ENCODE peak calls at places on chromosome 17, in ten cellular contexts. O is fibroblast of pulmonary artery, R is A549, C is Caco-2, Z is fibroblast of the aortic adventitia, N is ascending aorta, H is neural progenitor cell, D is AG04449, E is HFF-Myc, I is AG10803. T is an unnamed sample.

GRCh38 chr17:81251091-81251942 is 12.2 kb downstream of the NDUFAF8 start:
- DNase-seq in O (no peak), R (no peak), C (no peak), Z (no peak), N (no peak), H (no peak), D (no peak), E (no peak), I (no peak), T (no peak)

GRCh38 chr17:82424001-82424862 is 5.8 kb upstream of the OGFOD3 start:
- DNase-seq in O (peak), R (peak), C (no peak), Z (peak), N (no peak), H (peak), D (no peak), E (no peak), I (peak), T (no peak)

GRCh38 chr17:8793649-8794048 is 5.5 kb downstream of the MFSD6L start:
- DNase-seq in O (no peak), R (no peak), C (no peak), Z (no peak), N (no peak), H (no peak), D (no peak), E (no peak), I (no peak), T (no peak)

GRCh38 chr17:70060415-70060814 is 14.6 kb upstream of the KCNJ16 start:
- DNase-seq in O (peak), R (no peak), C (no peak), Z (peak), N (no peak), H (no peak), D (no peak), E (peak), I (peak), T (peak)

GRCh38 chr17:59357929-59358328 is 26.5 kb downstream of the YPEL2 start:
- DNase-seq in O (peak), R (no peak), C (no peak), Z (peak), N (no peak), H (no peak), D (no peak), E (no peak), I (peak), T (no peak)

GRCh38 chr17:57034807-57035754 is 50.0 kb upstream of the AKAP1 start:
- DNase-seq in O (no peak), R (no peak), C (no peak), Z (no peak), N (no peak), H (no peak), D (no peak), E (no peak), I (no peak), T (no peak)

GRCh38 chr17:3639981-3640596 is 3.5 kb downstream of the CTNS start:
- DNase-seq in O (peak), R (no peak), C (no peak), Z (peak), N (no peak), H (peak), D (peak), E (peak), I (peak), T (no peak)

GRCh38 chr17:61970030-61970429 is 42.2 kb upstream of the INTS2 start:
- DNase-seq in O (peak), R (no peak), C (no peak), Z (no peak), N (no peak), H (no peak), D (no peak), E (no peak), I (no peak), T (no peak)

GRCh38 chr17:47257651-47258339 is 4.2 kb downstream of the ITGB3 start:
- DNase-seq in O (peak), R (no peak), C (no peak), Z (peak), N (no peak), H (no peak), D (no peak), E (no peak), I (peak), T (peak)

GRCh38 chr17:68676856-68677255 is 75.7 kb upstream of the FAM20A start:
- DNase-seq in O (no peak), R (no peak), C (no peak), Z (no peak), N (no peak), H (no peak), D (no peak), E (no peak), I (no peak), T (no peak)

GRCh38 chr17:77049440-77049839 is 91.3 kb upstream of the SEC14L1 start:
- DNase-seq in O (no peak), R (no peak), C (no peak), Z (no peak), N (no peak), H (no peak), D (no peak), E (peak), I (no peak), T (no peak)

GRCh38 chr17:19389386-19389785 is 2.4 kb upstream of the MFAP4 start:
- DNase-seq in O (no peak), R (no peak), C (no peak), Z (no peak), N (no peak), H (no peak), D (no peak), E (no peak), I (no peak), T (no peak)

GRCh38 chr17:79192503-79193500 is 118.2 kb downstream of the ENGASE start:
- DNase-seq in O (peak), R (no peak), C (no peak), Z (peak), N (no peak), H (peak), D (no peak), E (no peak), I (peak), T (peak)

GRCh38 chr17:5758651-5759050 is 174.3 kb upstream of the NLRP1 start:
- DNase-seq in O (peak), R (peak), C (peak), Z (peak), N (no peak), H (peak), D (no peak), E (no peak), I (peak), T (no peak)

GRCh38 chr17:50618300-50618699 is 16.4 kb upstream of the ABCC3 start:
- DNase-seq in O (peak), R (no peak), C (no peak), Z (no peak), N (no peak), H (no peak), D (no peak), E (no peak), I (peak), T (no peak)

GRCh38 chr17:44308865-44309264 is 464 bp downstream of the RUNDC3A start:
- DNase-seq in O (no peak), R (no peak), C (no peak), Z (no peak), N (no peak), H (no peak), D (no peak), E (no peak), I (no peak), T (no peak)

GRCh38 chr17:80345321-80345720 is 69.6 kb upstream of the ENDOV start:
- DNase-seq in O (no peak), R (no peak), C (no peak), Z (no peak), N (no peak), H (no peak), D (no peak), E (no peak), I (no peak), T (no peak)

GRCh38 chr17:68580236-68580903 is 20.8 kb downstream of the FAM20A start:
- DNase-seq in O (peak), R (no peak), C (no peak), Z (peak), N (no peak), H (no peak), D (no peak), E (peak), I (peak), T (no peak)

GRCh38 chr17:3026125-3026855 is 37.1 kb downstream of the OR1D5 start:
- DNase-seq in O (no peak), R (no peak), C (peak), Z (no peak), N (no peak), H (no peak), D (no peak), E (no peak), I (no peak), T (no peak)

GRCh38 chr17:46942441-46943217 is 19.7 kb downstream of the GOSR2 start:
- DNase-seq in O (peak), R (peak), C (peak), Z (peak), N (no peak), H (peak), D (no peak), E (peak), I (peak), T (peak)

GRCh38 chr17:7580631-7581554 is 1.5 kb downstream of the CD68 start:
- DNase-seq in O (no peak), R (no peak), C (no peak), Z (no peak), N (no peak), H (no peak), D (no peak), E (no peak), I (no peak), T (no peak)

GRCh38 chr17:11005940-11006339 is 168.1 kb upstream of the PIRT start:
- DNase-seq in O (no peak), R (no peak), C (no peak), Z (no peak), N (no peak), H (no peak), D (no peak), E (no peak), I (no peak), T (no peak)

GRCh38 chr17:29495011-29495410 is 71.8 kb downstream of the ABHD15 start:
- DNase-seq in O (peak), R (no peak), C (no peak), Z (peak), N (no peak), H (no peak), D (peak), E (no peak), I (peak), T (no peak)

GRCh38 chr17:68973098-68973929 is 18.1 kb upstream of the ABCA8 start:
- DNase-seq in O (peak), R (no peak), C (no peak), Z (peak), N (no peak), H (no peak), D (no peak), E (no peak), I (no peak), T (no peak)

GRCh38 chr17:82202981-82203380 is 9.7 kb downstream of the CCDC57 start:
- DNase-seq in O (no peak), R (no peak), C (no peak), Z (no peak), N (no peak), H (no peak), D (no peak), E (no peak), I (no peak), T (no peak)

GRCh38 chr17:72588961-72589360 is 468.1 kb downstream of the SOX9 start:
- DNase-seq in O (no peak), R (peak), C (peak), Z (no peak), N (no peak), H (no peak), D (no peak), E (no peak), I (no peak), T (no peak)
- H3K4me3 ChIP-seq in O (no peak), R (peak), C (peak), Z (no peak), N (no peak), H (no peak), D (no peak), E (no peak), I (no peak), T (peak)

DNA sequence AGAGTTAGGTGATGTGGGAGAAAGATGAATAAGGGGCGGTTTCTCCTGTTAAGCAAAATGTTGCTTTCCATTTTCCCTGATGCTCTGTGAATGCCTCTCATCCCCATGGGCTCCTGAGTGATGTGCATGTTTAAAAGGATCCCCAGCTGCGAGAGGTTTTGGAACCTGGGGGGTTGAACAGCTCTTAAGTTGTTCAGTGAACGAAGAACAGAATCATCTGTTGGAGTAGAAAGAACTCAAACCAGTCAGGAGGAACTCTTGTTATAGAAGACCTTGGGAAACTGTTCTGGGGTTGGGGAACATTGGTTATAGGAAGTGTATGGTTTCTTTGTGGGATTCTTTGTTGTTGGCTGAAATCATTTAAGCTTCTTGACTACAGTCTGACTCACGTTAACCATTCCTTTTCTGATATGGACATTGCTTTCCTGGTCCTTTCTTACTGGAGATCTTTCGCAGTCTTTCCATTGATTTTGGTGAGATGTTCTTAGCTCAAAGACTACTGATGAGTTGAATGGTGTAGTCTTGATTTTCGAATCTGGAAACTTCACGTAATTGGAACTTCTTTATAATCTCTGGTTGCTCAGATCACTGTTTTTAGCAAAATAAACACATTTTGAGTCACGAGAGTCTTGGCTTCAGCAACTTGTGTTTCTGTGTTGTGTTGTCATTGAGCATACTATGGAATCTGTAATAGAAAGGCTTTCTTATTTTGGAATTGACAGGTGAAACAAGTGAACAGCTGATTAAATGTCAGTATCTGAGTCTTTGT is 1.3 kb downstream of the UNK start:
- DNase-seq in O (peak), R (no peak), C (no peak), Z (peak), N (no peak), H (no peak), D (no peak), E (no peak), I (peak), T (no peak)
- TF ChIP-seq CTCF in O (no peak), R (no peak), C (no peak), Z (no peak), N (no peak), H (no peak), D (no peak), E (no peak), I (no peak), T (no peak)

GRCh38 chr17:38315497-38315896 is 18.5 kb downstream of the MRPL45 start:
- DNase-seq in O (no peak), R (no peak), C (no peak), Z (no peak), N (no peak), H (no peak), D (no peak), E (no peak), I (no peak), T (no peak)

GRCh38 chr17:38322897-38323296 is 20.9 kb downstream of the GPR179 start:
- DNase-seq in O (no peak), R (no peak), C (no peak), Z (no peak), N (no peak), H (no peak), D (no peak), E (no peak), I (no peak), T (no peak)

GRCh38 chr17:38322156-38322779 is 21.5 kb downstream of the GPR179 start:
- DNase-seq in O (peak), R (peak), C (peak), Z (peak), N (no peak), H (peak), D (no peak), E (no peak), I (peak), T (peak)

GRCh38 chr17:38320482-38320881 is 23.3 kb downstream of the GPR179 start:
- DNase-seq in O (no peak), R (no peak), C (peak), Z (no peak), N (no peak), H (no peak), D (no peak), E (no peak), I (no peak), T (no peak)

GRCh38 chr17:38317081-38317480 is 20.1 kb downstream of the MRPL45 start:
- DNase-seq in O (no peak), R (no peak), C (no peak), Z (no peak), N (no peak), H (no peak), D (no peak), E (no peak), I (no peak), T (no peak)
- H3K4me3 ChIP-seq in O (no peak), R (no peak), C (no peak), Z (no peak), N (no peak), H (no peak), D (no peak), E (no peak), I (no peak), T (no peak)

DNA sequence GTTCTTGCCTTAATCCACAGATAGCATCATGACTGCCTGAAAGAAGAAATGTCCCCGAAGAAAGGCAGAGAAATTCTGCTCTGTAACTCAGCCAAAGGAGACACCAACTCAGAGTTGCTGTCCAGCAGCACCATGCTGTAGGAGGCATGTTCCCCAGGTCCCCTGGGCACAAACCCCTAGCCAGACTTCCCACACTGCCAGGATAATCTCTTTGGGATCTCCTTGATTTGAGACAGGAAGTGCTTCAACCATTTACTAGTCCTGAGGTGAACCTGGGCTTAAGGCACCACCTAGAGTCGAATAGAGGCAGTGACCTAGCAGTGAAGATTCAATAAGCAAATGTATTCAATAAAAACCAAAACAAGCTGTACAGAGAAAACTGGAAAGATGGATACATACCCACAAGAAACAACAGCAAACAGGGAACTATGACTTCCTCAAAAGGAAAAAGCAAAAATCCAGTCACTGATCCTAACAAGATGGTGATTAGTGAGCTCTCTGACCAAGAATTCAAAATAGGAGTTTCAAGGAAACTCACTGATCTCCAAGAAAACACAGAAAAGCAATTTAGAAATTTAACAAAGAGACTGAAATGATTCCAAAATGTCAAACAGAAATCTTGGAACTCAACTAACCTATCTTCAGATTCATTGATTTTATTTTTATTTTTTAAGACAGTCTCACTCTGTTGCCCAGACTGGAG is 5.7 kb downstream of the OR4D2 start:
- DNase-seq in O (peak), R (peak), C (no peak), Z (peak), N (no peak), H (peak), D (no peak), E (no peak), I (no peak), T (no peak)
- TF ChIP-seq CTCF in O (peak), R (peak), C (peak), Z (peak), N (no peak), H (peak), D (peak), E (peak), I (peak), T (peak)

GRCh38 chr17:75633484-75634375 is 496 bp downstream of the SMIM5 start:
- DNase-seq in O (peak), R (peak), C (peak), Z (peak), N (peak), H (peak), D (peak), E (peak), I (peak), T (peak)

GRCh38 chr17:75632863-75633483 is at the start of gene SMIM5:
- DNase-seq in O (peak), R (peak), C (peak), Z (peak), N (peak), H (peak), D (peak), E (peak), I (peak), T (peak)

GRCh38 chr17:75635610-75636202 is 2.5 kb downstream of the SMIM5 start:
- DNase-seq in O (no peak), R (no peak), C (no peak), Z (no peak), N (no peak), H (no peak), D (no peak), E (no peak), I (no peak), T (no peak)

GRCh38 chr17:75634754-75635609 is 1.7 kb downstream of the SMIM5 start:
- DNase-seq in O (no peak), R (no peak), C (no peak), Z (no peak), N (no peak), H (no peak), D (no peak), E (no peak), I (no peak), T (no peak)

GRCh38 chr17:75634376-75634740 is 1.1 kb downstream of the SMIM5 start:
- DNase-seq in O (no peak), R (no peak), C (no peak), Z (no peak), N (no peak), H (peak), D (no peak), E (no peak), I (no peak), T (no peak)
- H3K4me3 ChIP-seq in O (no peak), R (no peak), C (no peak), Z (no peak), N (peak), H (peak), D (no peak), E (no peak), I (no peak), T (no peak)

GRCh38 chr17:64244165-64244564 is 18.9 kb downstream of the TEX2 start:
- DNase-seq in O (peak), R (peak), C (peak), Z (peak), N (no peak), H (no peak), D (no peak), E (no peak), I (peak), T (no peak)

GRCh38 chr17:64240741-64241347 is 22.2 kb downstream of the TEX2 start:
- DNase-seq in O (peak), R (no peak), C (no peak), Z (peak), N (peak), H (peak), D (no peak), E (peak), I (peak), T (peak)

GRCh38 chr17:64243340-64243739 is 19.7 kb downstream of the TEX2 start:
- DNase-seq in O (no peak), R (no peak), C (no peak), Z (no peak), N (no peak), H (no peak), D (no peak), E (no peak), I (no peak), T (no peak)

GRCh38 chr17:64240261-64240740 is 22.8 kb downstream of the TEX2 start:
- DNase-seq in O (peak), R (no peak), C (no peak), Z (no peak), N (no peak), H (peak), D (no peak), E (peak), I (no peak), T (no peak)

GRCh38 chr17:64242633-64243032 is 20.4 kb downstream of the TEX2 start:
- DNase-seq in O (no peak), R (no peak), C (no peak), Z (no peak), N (no peak), H (no peak), D (no peak), E (no peak), I (no peak), T (no peak)
- TF ChIP-seq CTCF in O (no peak), R (no peak), C (no peak), Z (no peak), N (no peak), H (no peak), D (no peak), E (no peak), I (no peak), T (no peak)

GRCh38 chr17:31308372-31308905 is 5.4 kb downstream of the EVI2B start:
- DNase-seq in O (no peak), R (no peak), C (no peak), Z (no peak), N (no peak), H (no peak), D (no peak), E (no peak), I (no peak), T (no peak)
- H3K4me3 ChIP-seq in O (no peak), R (no peak), C (no peak), Z (no peak), N (no peak), H (no peak), D (no peak), E (no peak), I (no peak), T (no peak)

GRCh38 chr17:75614006-75614405 is 19.2 kb upstream of the SMIM5 start:
- DNase-seq in O (no peak), R (peak), C (no peak), Z (no peak), N (no peak), H (peak), D (no peak), E (no peak), I (no peak), T (no peak)
- TF ChIP-seq CTCF in O (no peak), R (peak), C (no peak), Z (no peak), N (no peak), H (peak), D (peak), E (no peak), I (no peak), T (no peak)

T was measured in astrocyte of the cerebellum.